ENCODE peak calls at places on chromosome 16, in four cellular contexts. One of them, this sample, is unnamed.

GRCh38 chr16:23699100-23699499 is 13.9 kb downstream of the ERN2 start:
- DNase-seq in HFFc6: no peak
- DNase-seq in endothelial cell: no peak
- DNase-seq in type B pancreatic cell: no peak
- DNase-seq in this sample: no peak

GRCh38 chr16:85424260-85425060 is 188.7 kb upstream of the GSE1 start:
- DNase-seq in HFFc6: no peak
- DNase-seq in endothelial cell: peak; percentile 3
- DNase-seq in type B pancreatic cell: no peak
- DNase-seq in this sample: no peak

GRCh38 chr16:84959045-84959576 is 52.2 kb downstream of the ZDHHC7 start:
- DNase-seq in HFFc6: no peak
- DNase-seq in endothelial cell: peak; percentile 27
- DNase-seq in type B pancreatic cell: no peak
- DNase-seq in this sample: no peak

GRCh38 chr16:19639986-19640421 is 78.0 kb downstream of the KNOP1 start:
- DNase-seq in HFFc6: no peak
- DNase-seq in endothelial cell: no peak
- DNase-seq in type B pancreatic cell: no peak
- DNase-seq in this sample: no peak

GRCh38 chr16:57706717-57707116 is 12.1 kb downstream of the DRC7 start:
- DNase-seq in HFFc6: no peak
- DNase-seq in endothelial cell: no peak
- DNase-seq in type B pancreatic cell: no peak
- DNase-seq in this sample: no peak

GRCh38 chr16:49866533-49867155 is 10.7 kb upstream of the ZNF423 start:
- DNase-seq in HFFc6: no peak
- DNase-seq in endothelial cell: no peak
- DNase-seq in type B pancreatic cell: no peak
- DNase-seq in this sample: no peak

GRCh38 chr16:2365895-2366294 is 25.4 kb upstream of the ABCA3 start:
- DNase-seq in HFFc6: peak; percentile 84
- DNase-seq in endothelial cell: no peak
- DNase-seq in type B pancreatic cell: no peak
- DNase-seq in this sample: no peak

GRCh38 chr16:49575352-49576172 is 202.0 kb downstream of the C16orf78 start:
- DNase-seq in HFFc6: no peak
- DNase-seq in endothelial cell: no peak
- DNase-seq in type B pancreatic cell: no peak
- DNase-seq in this sample: peak; percentile 79

GRCh38 chr16:50153648-50154368 is 702 bp downstream of the TENT4B start:
- DNase-seq in HFFc6: no peak
- DNase-seq in endothelial cell: peak; percentile 47
- DNase-seq in type B pancreatic cell: peak; percentile 72
- DNase-seq in this sample: peak; percentile 56

GRCh38 chr16:57305159-57305811 is 20.8 kb upstream of the PLLP start:
- DNase-seq in HFFc6: no peak
- DNase-seq in endothelial cell: no peak
- DNase-seq in type B pancreatic cell: no peak
- DNase-seq in this sample: no peak

GRCh38 chr16:77674888-77675287 is 47.4 kb upstream of the NUDT7 start:
- DNase-seq in HFFc6: peak; percentile 46
- DNase-seq in endothelial cell: no peak
- DNase-seq in type B pancreatic cell: no peak
- DNase-seq in this sample: no peak

GRCh38 chr16:81521141-81521626 is 76.6 kb downstream of the CMIP start:
- DNase-seq in HFFc6: no peak
- DNase-seq in endothelial cell: no peak
- DNase-seq in type B pancreatic cell: no peak
- DNase-seq in this sample: peak; percentile 73

GRCh38 chr16:89119161-89119621 is 25.5 kb downstream of the ACSF3 start:
- DNase-seq in HFFc6: no peak
- DNase-seq in endothelial cell: no peak
- DNase-seq in type B pancreatic cell: no peak
- DNase-seq in this sample: no peak

GRCh38 chr16:80231888-80232287 is 308.9 kb upstream of the DYNLRB2 start:
- DNase-seq in HFFc6: peak; percentile 89
- DNase-seq in endothelial cell: no peak
- DNase-seq in type B pancreatic cell: no peak
- DNase-seq in this sample: peak; percentile 30

GRCh38 chr16:58021661-58022551 is 3.6 kb upstream of the MMP15 start:
- DNase-seq in HFFc6: peak; percentile 67
- DNase-seq in endothelial cell: no peak
- DNase-seq in type B pancreatic cell: no peak
- DNase-seq in this sample: no peak

GRCh38 chr16:57283214-57283955 is 1.1 kb downstream of the PLLP start:
- DNase-seq in HFFc6: no peak
- DNase-seq in endothelial cell: no peak
- DNase-seq in type B pancreatic cell: no peak
- DNase-seq in this sample: no peak

GRCh38 chr16:52573365-52574104 is 26.6 kb upstream of the TOX3 start:
- DNase-seq in HFFc6: no peak
- DNase-seq in endothelial cell: no peak
- DNase-seq in type B pancreatic cell: no peak
- DNase-seq in this sample: no peak

GRCh38 chr16:85486256-85486915 is 126.7 kb upstream of the GSE1 start:
- DNase-seq in HFFc6: no peak
- DNase-seq in endothelial cell: no peak
- DNase-seq in type B pancreatic cell: no peak
- DNase-seq in this sample: no peak

GRCh38 chr16:66960270-66960669 is 796 bp upstream of the CES3 start:
- DNase-seq in HFFc6: no peak
- DNase-seq in endothelial cell: no peak
- DNase-seq in type B pancreatic cell: no peak
- DNase-seq in this sample: no peak

GRCh38 chr16:56657555-56658430 is at the start of gene MT1F:
- DNase-seq in HFFc6: no peak
- DNase-seq in endothelial cell: no peak
- DNase-seq in type B pancreatic cell: no peak
- DNase-seq in this sample: peak; percentile 45

GRCh38 chr16:47142469-47143328 is 1.0 kb downstream of the NETO2 start:
- DNase-seq in HFFc6: peak; percentile 10
- DNase-seq in endothelial cell: no peak
- DNase-seq in type B pancreatic cell: peak; percentile 68
- DNase-seq in this sample: peak; percentile 72

GRCh38 chr16:74225278-74225677 is 71.3 kb upstream of the PSMD7 start:
- DNase-seq in HFFc6: no peak
- DNase-seq in endothelial cell: no peak
- DNase-seq in type B pancreatic cell: no peak
- DNase-seq in this sample: no peak

GRCh38 chr16:10598157-10598556 is 17.8 kb upstream of the EMP2 start:
- DNase-seq in HFFc6: no peak
- DNase-seq in endothelial cell: no peak
- DNase-seq in type B pancreatic cell: no peak
- DNase-seq in this sample: no peak

GRCh38 chr16:69941251-69942098 is 9.7 kb upstream of the CLEC18A start:
- DNase-seq in HFFc6: no peak
- DNase-seq in endothelial cell: no peak
- DNase-seq in type B pancreatic cell: no peak
- DNase-seq in this sample: no peak

GRCh38 chr16:56278196-56278855 is 87.0 kb downstream of the GNAO1 start:
- DNase-seq in HFFc6: no peak
- DNase-seq in endothelial cell: no peak
- DNase-seq in type B pancreatic cell: no peak
- DNase-seq in this sample: no peak

GRCh38 chr16:569445-570254 is at the start of gene PIGQ:
- DNase-seq in HFFc6: no peak
- DNase-seq in endothelial cell: peak; percentile 45
- DNase-seq in type B pancreatic cell: no peak
- DNase-seq in this sample: peak; percentile 95

GRCh38 chr16:73122604-73123386 is 74.9 kb upstream of the ZFHX3 start:
- DNase-seq in HFFc6: no peak
- DNase-seq in endothelial cell: no peak
- DNase-seq in type B pancreatic cell: no peak
- DNase-seq in this sample: no peak

GRCh38 chr16:2152695-2153506 is 2.7 kb upstream of the TRAF7 start:
- DNase-seq in HFFc6: no peak
- DNase-seq in endothelial cell: no peak
- DNase-seq in type B pancreatic cell: no peak
- DNase-seq in this sample: no peak

GRCh38 chr16:81715358-81716196 is 63.5 kb upstream of the PLCG2 start:
- DNase-seq in HFFc6: no peak
- DNase-seq in endothelial cell: no peak
- DNase-seq in type B pancreatic cell: no peak
- DNase-seq in this sample: no peak

GRCh38 chr16:72715267-72715666 is 332.7 kb downstream of the ZFHX3 start:
- DNase-seq in HFFc6: no peak
- DNase-seq in endothelial cell: no peak
- DNase-seq in type B pancreatic cell: no peak
- DNase-seq in this sample: no peak

DNA sequence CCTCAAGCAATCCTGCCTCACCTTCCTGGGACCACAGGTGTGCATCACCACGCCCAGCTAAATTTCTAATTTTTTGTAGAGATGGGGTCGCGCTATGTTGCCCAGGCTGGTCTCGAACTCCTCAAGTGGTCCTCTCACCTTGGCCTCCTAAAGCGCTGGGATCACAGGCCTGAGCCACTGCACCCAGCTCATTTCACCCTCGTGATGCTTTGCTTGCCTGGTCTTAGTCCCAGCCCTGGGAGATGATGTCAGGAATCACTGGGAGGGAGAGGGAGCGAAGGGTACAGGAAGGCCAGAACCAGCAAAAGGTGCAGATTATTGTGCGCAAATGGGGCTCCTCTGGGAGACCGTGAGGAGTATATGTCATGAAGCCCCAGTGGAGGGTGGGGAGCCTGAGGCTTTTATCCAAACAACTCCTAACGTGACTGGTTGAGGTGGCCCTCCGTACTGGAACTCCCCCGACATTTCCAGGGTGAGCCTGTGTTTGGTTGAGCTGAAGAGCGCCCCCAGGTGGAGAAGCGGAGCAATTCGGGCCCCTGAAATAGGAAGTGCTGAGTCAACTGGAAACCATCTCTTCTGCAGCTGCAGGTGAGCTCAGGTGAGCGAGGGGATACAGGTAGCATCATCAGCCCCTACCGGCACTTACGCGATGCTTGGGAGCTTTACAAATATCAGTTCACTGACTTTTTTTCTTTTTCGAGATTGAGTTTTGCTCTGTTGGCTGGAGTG is 41.2 kb upstream of the HAPSTR1 start:
- DNase-seq in HFFc6: no peak
- DNase-seq in endothelial cell: peak; percentile 41
- DNase-seq in type B pancreatic cell: no peak
- DNase-seq in this sample: no peak
- TF ChIP-seq CTCF in HFFc6: peak; percentile 82
- TF ChIP-seq CTCF in endothelial cell: peak; percentile 91
- TF ChIP-seq CTCF in type B pancreatic cell: peak; percentile 68
- TF ChIP-seq CTCF in this sample: peak; percentile 63

GRCh38 chr16:71440669-71441347 is 1.0 kb downstream of the TLE7 start:
- DNase-seq in HFFc6: no peak
- DNase-seq in endothelial cell: peak; percentile 42
- DNase-seq in type B pancreatic cell: no peak
- DNase-seq in this sample: peak; percentile 51
- TF ChIP-seq CTCF in HFFc6: peak; percentile 68
- TF ChIP-seq CTCF in endothelial cell: no peak
- TF ChIP-seq CTCF in type B pancreatic cell: peak; percentile 54
- TF ChIP-seq CTCF in this sample: peak; percentile 56

DNA sequence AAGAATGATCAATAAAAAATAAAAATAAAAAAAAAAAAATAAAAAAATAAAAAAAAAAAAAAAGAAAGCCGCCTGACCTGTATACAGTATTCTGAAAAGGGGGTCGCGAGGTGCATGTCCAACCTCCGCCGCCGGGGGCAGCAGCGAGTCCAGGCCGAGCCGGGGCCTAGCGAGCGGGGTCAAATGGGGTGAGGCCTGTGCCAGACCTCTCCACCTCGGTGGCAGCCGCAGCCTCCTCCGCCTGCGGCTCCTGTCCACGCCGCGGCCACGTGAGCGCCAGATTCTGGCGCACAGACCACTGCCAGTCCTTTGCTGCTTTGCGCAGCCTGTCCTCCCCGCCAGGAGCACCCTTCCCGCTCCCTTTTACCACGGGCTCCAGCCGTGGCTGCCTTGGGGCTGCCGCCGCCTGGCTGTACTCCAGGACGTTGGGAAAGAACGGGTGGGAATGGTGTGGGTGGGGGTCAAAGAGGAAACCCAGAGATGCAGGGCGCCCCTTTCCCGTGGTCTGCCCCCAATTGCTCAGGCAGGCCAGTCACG is 2.4 kb upstream of the BCKDK start:
- DNase-seq in HFFc6: peak; percentile 32
- DNase-seq in endothelial cell: peak; percentile 93
- DNase-seq in type B pancreatic cell: peak; percentile 89
- DNase-seq in this sample: peak; percentile 90
- TF ChIP-seq CTCF in HFFc6: peak; percentile 87
- TF ChIP-seq CTCF in endothelial cell: peak; percentile 83
- TF ChIP-seq CTCF in type B pancreatic cell: peak; percentile 81
- TF ChIP-seq CTCF in this sample: peak; percentile 85

GRCh38 chr16:4934591-4934990 is 2.4 kb downstream of the PPL start:
- DNase-seq in HFFc6: no peak
- DNase-seq in endothelial cell: no peak
- DNase-seq in type B pancreatic cell: no peak
- DNase-seq in this sample: no peak

GRCh38 chr16:4937782-4938682 is 1.1 kb upstream of the PPL start:
- DNase-seq in HFFc6: no peak
- DNase-seq in endothelial cell: no peak
- DNase-seq in type B pancreatic cell: no peak
- DNase-seq in this sample: no peak

GRCh38 chr16:4935231-4935855 is 1.6 kb downstream of the PPL start:
- DNase-seq in HFFc6: peak; percentile 20
- DNase-seq in endothelial cell: no peak
- DNase-seq in type B pancreatic cell: no peak
- DNase-seq in this sample: no peak

GRCh38 chr16:4936991-4937781 is at the start of gene PPL:
- DNase-seq in HFFc6: no peak
- DNase-seq in endothelial cell: peak; percentile 35
- DNase-seq in type B pancreatic cell: peak; percentile 88
- DNase-seq in this sample: peak; percentile 91

DNA sequence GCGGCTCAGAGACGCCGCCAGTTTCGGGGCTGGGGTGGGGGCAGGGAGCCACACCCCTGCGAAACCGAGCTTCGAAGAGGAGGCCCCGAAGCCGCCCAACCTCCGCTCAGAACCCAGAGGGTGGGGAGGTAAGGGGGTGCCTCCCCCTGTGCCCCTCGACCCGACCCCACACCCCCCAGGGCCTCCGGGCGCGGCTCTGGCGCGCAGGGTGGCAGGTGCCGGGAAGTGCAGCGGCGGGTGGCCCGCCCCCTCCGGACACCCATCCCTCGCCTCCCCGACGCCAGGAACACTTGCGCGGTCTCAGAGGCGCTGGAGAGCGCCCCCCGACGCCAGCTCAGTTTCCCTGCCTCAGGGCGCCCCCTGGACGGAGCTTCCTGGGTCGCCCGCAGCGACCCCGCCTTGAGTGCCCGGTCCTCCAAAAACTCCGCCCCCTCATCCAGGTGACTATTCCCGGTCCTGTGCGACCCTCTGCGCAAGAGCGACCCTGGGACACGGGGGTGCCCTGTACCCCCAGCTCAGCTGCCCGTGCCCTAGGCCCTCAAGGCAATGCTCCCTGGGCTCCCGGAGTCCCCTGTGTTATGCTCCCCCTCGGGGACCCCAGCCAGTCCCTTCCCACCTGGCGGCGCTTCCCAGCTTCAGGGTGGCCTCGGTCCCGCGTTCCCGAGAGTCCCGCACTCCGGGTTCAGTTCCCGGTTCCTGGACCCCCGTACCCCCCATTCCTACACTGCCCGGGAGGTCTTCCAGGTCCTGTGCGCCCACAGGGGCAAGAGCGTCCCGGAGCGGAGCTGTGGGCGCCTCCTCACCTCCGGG is 562 bp downstream of the PPL start:
- DNase-seq in HFFc6: no peak
- DNase-seq in endothelial cell: no peak
- DNase-seq in type B pancreatic cell: no peak
- DNase-seq in this sample: peak; percentile 55
- TF ChIP-seq CTCF in HFFc6: peak; percentile 30
- TF ChIP-seq CTCF in endothelial cell: no peak
- TF ChIP-seq CTCF in type B pancreatic cell: peak; percentile 33
- TF ChIP-seq CTCF in this sample: peak; percentile 23